ENCODE peak calls at places on chromosomes 12 and 14, in five cellular contexts. One of them, this sample, is unnamed.

GRCh38 chr12:60501124-60501729 is 905.4 kb downstream of the SLC16A7 start:
- DNase-seq in tibial artery: no peak
- DNase-seq in BJ: no peak
- DNase-seq in fibroblast of mammary gland: peak
- DNase-seq in transverse colon: no peak
- DNase-seq in this sample: peak

GRCh38 chr12:24561882-24562760 is 386.8 kb downstream of the BCAT1 start:
- DNase-seq in fibroblast of mammary gland: peak
- DNase-seq in transverse colon: peak
- DNase-seq in tibial artery: peak
- DNase-seq in BJ: no peak
- DNase-seq in this sample: peak

GRCh38 chr14:104247336-104248202 is 109.2 kb downstream of the KIF26A start:
- DNase-seq in fibroblast of mammary gland: no peak
- DNase-seq in transverse colon: no peak
- DNase-seq in tibial artery: peak
- DNase-seq in BJ: no peak
- DNase-seq in this sample: no peak

GRCh38 chr12:120639771-120640721 is at the start of gene CABP1:
- DNase-seq in tibial artery: no peak
- DNase-seq in transverse colon: peak
- DNase-seq in fibroblast of mammary gland: no peak
- DNase-seq in BJ: no peak
- DNase-seq in this sample: peak

GRCh38 chr12:127711108-127711507 is 555.9 kb upstream of the TMEM132C start:
- DNase-seq in tibial artery: no peak
- DNase-seq in fibroblast of mammary gland: no peak
- DNase-seq in BJ: no peak
- DNase-seq in transverse colon: no peak
- DNase-seq in this sample: no peak

GRCh38 chr14:68576496-68577244 is 216.2 kb downstream of the ZFP36L1 start:
- DNase-seq in fibroblast of mammary gland: peak
- DNase-seq in transverse colon: no peak
- DNase-seq in tibial artery: peak
- DNase-seq in BJ: no peak
- DNase-seq in this sample: no peak

GRCh38 chr12:109308534-109309440 is at the start of gene FOXN4:
- DNase-seq in BJ: no peak
- DNase-seq in transverse colon: no peak
- DNase-seq in fibroblast of mammary gland: no peak
- DNase-seq in tibial artery: no peak
- DNase-seq in this sample: no peak

GRCh38 chr14:94748667-94749347 is 21.1 kb downstream of the GSC start:
- DNase-seq in fibroblast of mammary gland: peak
- DNase-seq in transverse colon: peak
- DNase-seq in BJ: no peak
- DNase-seq in tibial artery: no peak
- DNase-seq in this sample: peak

GRCh38 chr12:16272222-16272621 is 5.3 kb downstream of the SLC15A5 start:
- DNase-seq in transverse colon: no peak
- DNase-seq in BJ: no peak
- DNase-seq in tibial artery: no peak
- DNase-seq in fibroblast of mammary gland: peak
- DNase-seq in this sample: no peak

GRCh38 chr12:75870878-75871277 is 160.7 kb downstream of the PHLDA1 start:
- DNase-seq in BJ: no peak
- DNase-seq in transverse colon: no peak
- DNase-seq in fibroblast of mammary gland: no peak
- DNase-seq in tibial artery: no peak
- DNase-seq in this sample: no peak

GRCh38 chr14:60515696-60516284 is 6.8 kb downstream of the SIX6 start:
- DNase-seq in BJ: no peak
- DNase-seq in tibial artery: peak
- DNase-seq in fibroblast of mammary gland: no peak
- DNase-seq in transverse colon: no peak
- DNase-seq in this sample: no peak

GRCh38 chr14:79369359-79370332 is 841.7 kb downstream of the DIO2 start:
- DNase-seq in BJ: peak
- DNase-seq in tibial artery: no peak
- DNase-seq in transverse colon: no peak
- DNase-seq in fibroblast of mammary gland: peak
- DNase-seq in this sample: no peak

GRCh38 chr12:105459760-105460325 is 129.4 kb downstream of the C12orf75 start:
- DNase-seq in transverse colon: no peak
- DNase-seq in BJ: no peak
- DNase-seq in tibial artery: no peak
- DNase-seq in fibroblast of mammary gland: no peak
- DNase-seq in this sample: no peak

GRCh38 chr14:93892923-93893549 is 34.1 kb upstream of the FAM181A start:
- DNase-seq in transverse colon: peak
- DNase-seq in BJ: no peak
- DNase-seq in fibroblast of mammary gland: peak
- DNase-seq in tibial artery: peak
- DNase-seq in this sample: peak

GRCh38 chr12:120225852-120226640 is 25.1 kb upstream of the RPLP0 start:
- DNase-seq in transverse colon: peak
- DNase-seq in BJ: no peak
- DNase-seq in fibroblast of mammary gland: no peak
- DNase-seq in tibial artery: no peak
- DNase-seq in this sample: no peak

GRCh38 chr14:93061380-93062012 is 54.2 kb downstream of the ITPK1 start:
- DNase-seq in BJ: no peak
- DNase-seq in tibial artery: no peak
- DNase-seq in fibroblast of mammary gland: no peak
- DNase-seq in transverse colon: no peak
- DNase-seq in this sample: no peak

GRCh38 chr14:90419200-90419599 is 22.4 kb downstream of the CALM1 start:
- DNase-seq in BJ: peak
- DNase-seq in fibroblast of mammary gland: peak
- DNase-seq in tibial artery: peak
- DNase-seq in transverse colon: peak
- DNase-seq in this sample: no peak

GRCh38 chr14:76309572-76310551 is 66.1 kb upstream of the ESRRB start:
- DNase-seq in transverse colon: no peak
- DNase-seq in fibroblast of mammary gland: no peak
- DNase-seq in tibial artery: peak
- DNase-seq in BJ: no peak
- DNase-seq in this sample: no peak
- H3K4me3 ChIP-seq in transverse colon: no peak
- H3K4me3 ChIP-seq in fibroblast of mammary gland: no peak
- H3K4me3 ChIP-seq in tibial artery: peak
- H3K4me3 ChIP-seq in BJ: no peak
- H3K4me3 ChIP-seq in this sample: no peak

DNA sequence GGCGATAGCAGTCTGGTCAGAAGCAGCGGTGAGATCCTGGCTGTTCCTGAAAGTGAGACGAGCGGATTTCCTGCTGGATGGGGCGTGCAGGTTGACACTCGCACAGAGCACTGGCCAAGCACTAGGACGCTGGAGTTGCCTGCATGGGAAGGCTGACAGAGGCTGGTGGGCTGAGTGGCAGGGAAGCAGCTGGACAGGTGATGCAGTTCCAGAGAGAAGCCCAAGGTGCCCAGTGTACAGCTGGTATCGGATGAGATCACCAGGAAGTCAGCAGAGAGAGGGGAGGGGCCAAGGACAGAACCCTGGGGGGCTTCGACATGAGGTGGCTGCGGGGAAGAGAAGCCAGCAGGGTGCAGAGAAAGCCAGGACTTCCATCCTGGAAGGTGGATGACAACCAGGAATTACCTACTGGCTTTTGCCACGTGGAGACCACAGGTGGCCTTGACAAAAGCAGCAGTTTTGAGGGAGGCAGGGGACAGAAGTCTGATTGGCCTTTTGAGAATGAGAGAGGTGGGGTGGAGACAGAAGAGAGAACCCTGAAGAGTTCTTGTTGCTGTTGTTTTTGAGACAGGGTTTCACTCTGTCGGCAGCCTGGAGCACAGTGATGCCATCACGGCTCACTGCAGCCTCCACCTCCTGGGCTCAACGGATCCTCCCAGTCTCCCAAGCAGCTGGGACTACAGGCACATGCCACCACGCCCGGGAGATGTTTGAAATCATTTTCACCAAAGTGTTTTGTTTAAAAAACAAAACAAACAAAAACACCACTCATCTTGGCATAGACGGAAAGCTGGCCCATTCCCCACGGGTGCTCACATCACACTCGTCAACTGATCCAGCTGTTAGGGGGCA is 35.3 kb downstream of the CDC42BPB start:
- DNase-seq in transverse colon: no peak
- DNase-seq in BJ: no peak
- DNase-seq in tibial artery: no peak
- DNase-seq in fibroblast of mammary gland: peak
- DNase-seq in this sample: no peak
- H3K4me3 ChIP-seq in transverse colon: no peak
- H3K4me3 ChIP-seq in BJ: no peak
- H3K4me3 ChIP-seq in tibial artery: no peak
- H3K4me3 ChIP-seq in fibroblast of mammary gland: no peak
- H3K4me3 ChIP-seq in this sample: no peak

GRCh38 chr14:102922490-102923200 is at the start of gene AMN:
- DNase-seq in BJ: no peak
- DNase-seq in fibroblast of mammary gland: peak
- DNase-seq in tibial artery: no peak
- DNase-seq in transverse colon: peak
- DNase-seq in this sample: no peak
- H3K4me3 ChIP-seq in BJ: peak
- H3K4me3 ChIP-seq in fibroblast of mammary gland: peak
- H3K4me3 ChIP-seq in tibial artery: no peak
- H3K4me3 ChIP-seq in transverse colon: peak
- H3K4me3 ChIP-seq in this sample: no peak

GRCh38 chr14:51138353-51139103 is 43.6 kb upstream of the TRIM9 start:
- DNase-seq in tibial artery: no peak
- DNase-seq in transverse colon: peak
- DNase-seq in fibroblast of mammary gland: no peak
- DNase-seq in BJ: no peak
- DNase-seq in this sample: no peak

GRCh38 chr14:51145246-51145645 is 50.3 kb upstream of the TRIM9 start:
- DNase-seq in tibial artery: no peak
- DNase-seq in transverse colon: no peak
- DNase-seq in fibroblast of mammary gland: peak
- DNase-seq in BJ: no peak
- DNase-seq in this sample: no peak

DNA sequence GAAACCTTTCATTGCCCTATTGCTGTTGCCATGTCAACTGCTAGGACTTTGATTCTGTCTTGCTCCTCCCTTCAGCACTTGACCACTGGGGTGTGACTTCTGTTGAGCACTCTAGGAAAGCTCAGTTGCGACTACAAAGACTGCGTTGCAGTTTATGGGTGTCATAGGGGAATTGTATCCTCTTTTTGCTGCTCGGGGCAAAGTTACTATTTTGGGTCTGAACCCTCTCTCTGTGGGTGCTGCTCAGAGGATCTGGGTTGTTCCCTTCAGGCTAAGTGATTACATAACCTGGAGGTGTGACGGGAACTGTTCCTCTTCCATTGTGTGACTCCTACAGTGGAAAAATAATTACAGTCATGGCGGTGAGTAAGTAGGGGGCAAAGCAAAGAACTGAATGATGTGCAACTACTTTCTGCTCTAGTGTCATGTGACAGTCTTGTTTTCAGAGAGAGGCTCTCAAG is 44.3 kb upstream of the TRIM9 start:
- DNase-seq in tibial artery: no peak
- DNase-seq in BJ: no peak
- DNase-seq in fibroblast of mammary gland: peak
- DNase-seq in transverse colon: peak
- DNase-seq in this sample: no peak
- H3K4me3 ChIP-seq in tibial artery: no peak
- H3K4me3 ChIP-seq in BJ: no peak
- H3K4me3 ChIP-seq in fibroblast of mammary gland: no peak
- H3K4me3 ChIP-seq in transverse colon: no peak
- H3K4me3 ChIP-seq in this sample: no peak

GRCh38 chr14:70303528-70304293 is 55.8 kb downstream of the COX16 start:
- DNase-seq in BJ: no peak
- DNase-seq in fibroblast of mammary gland: no peak
- DNase-seq in transverse colon: no peak
- DNase-seq in tibial artery: no peak
- DNase-seq in this sample: no peak
- H3K4me3 ChIP-seq in BJ: no peak
- H3K4me3 ChIP-seq in fibroblast of mammary gland: no peak
- H3K4me3 ChIP-seq in transverse colon: no peak
- H3K4me3 ChIP-seq in tibial artery: no peak
- H3K4me3 ChIP-seq in this sample: no peak

DNA sequence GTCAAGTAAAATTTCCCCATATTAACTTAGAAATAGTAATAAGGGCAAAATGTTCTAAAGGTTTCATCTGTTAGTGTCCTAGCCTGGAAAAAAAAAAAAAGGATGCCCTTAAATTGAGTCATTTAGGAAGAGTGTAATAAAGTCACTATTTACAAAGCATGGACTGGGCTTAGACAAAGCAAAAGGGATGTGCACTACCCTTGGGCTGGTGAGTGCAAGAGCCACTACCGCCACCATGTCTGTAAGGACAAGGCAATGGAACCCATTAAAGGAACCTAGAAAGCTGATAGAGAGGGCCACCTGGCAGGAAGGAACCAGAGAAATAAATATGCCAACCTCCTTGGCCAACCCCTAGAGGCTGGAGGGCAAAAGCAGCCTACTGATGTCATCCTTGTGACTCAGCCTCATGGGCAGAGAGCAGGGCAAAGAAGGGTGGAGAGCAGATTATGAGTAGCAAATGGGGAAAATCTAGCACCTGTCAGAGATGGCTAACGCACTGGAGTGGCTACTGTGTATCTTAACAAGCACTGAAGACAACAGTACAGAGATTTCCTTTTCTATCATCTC is 59.5 kb upstream of the FUT8 start:
- DNase-seq in BJ: no peak
- DNase-seq in tibial artery: no peak
- DNase-seq in fibroblast of mammary gland: no peak
- DNase-seq in transverse colon: peak
- DNase-seq in this sample: no peak
- H3K4me3 ChIP-seq in BJ: no peak
- H3K4me3 ChIP-seq in tibial artery: no peak
- H3K4me3 ChIP-seq in fibroblast of mammary gland: no peak
- H3K4me3 ChIP-seq in transverse colon: no peak
- H3K4me3 ChIP-seq in this sample: no peak

DNA sequence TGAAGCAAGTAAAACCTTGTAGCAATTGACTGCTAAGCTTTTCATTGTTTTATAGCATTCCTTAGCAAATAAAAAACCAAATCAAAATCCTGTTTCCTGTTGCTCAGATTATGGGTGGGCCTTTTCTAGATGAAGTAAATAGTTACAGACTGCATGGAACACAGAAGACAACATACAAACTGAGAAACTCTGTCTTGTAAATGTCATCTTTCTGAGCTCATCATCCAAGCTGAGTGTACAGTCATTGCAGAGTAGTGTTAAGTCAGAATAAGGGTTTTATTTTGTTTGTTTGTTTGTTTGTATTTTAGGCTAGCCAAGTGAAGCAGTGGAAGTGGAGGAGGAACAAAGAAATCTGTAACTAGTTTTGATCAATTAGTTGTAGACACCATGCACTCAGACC is 24.4 kb upstream of the BTG1 start:
- DNase-seq in transverse colon: no peak
- DNase-seq in tibial artery: no peak
- DNase-seq in BJ: no peak
- DNase-seq in fibroblast of mammary gland: no peak
- DNase-seq in this sample: no peak
- H3K4me3 ChIP-seq in transverse colon: no peak
- H3K4me3 ChIP-seq in tibial artery: no peak
- H3K4me3 ChIP-seq in BJ: no peak
- H3K4me3 ChIP-seq in fibroblast of mammary gland: no peak
- H3K4me3 ChIP-seq in this sample: no peak

This sample was measured in Jurkat, Clone E6-1.